ENCODE peak calls at places on chromosomes 5 and 9, in six cellular contexts. Y is GM23248, Q is esophagus squamous epithelium, A is neural progenitor cell, O is upper lobe of right lung, N is right atrium auricular region. X is an unnamed sample.

GRCh38 chr9:121692606-121693505 is 41.4 kb downstream of the DAB2IP start:
- DNase-seq in Y (peak; percentile 53), Q (no peak), A (peak; percentile 79), O (no peak), N (no peak), X (peak; percentile 23)

GRCh38 chr9:122580360-122580759 is 2.8 kb downstream of the OR1L8 start:
- DNase-seq in Y (peak; percentile 85), Q (no peak), A (no peak), O (no peak), N (no peak), X (no peak)

GRCh38 chr5:168946363-168946762 is 354.6 kb downstream of the SLIT3 start:
- DNase-seq in Y (peak; percentile 36), Q (no peak), A (peak; percentile 72), O (no peak), N (no peak), X (peak; percentile 75)

GRCh38 chr9:33817327-33818166 is 587 bp downstream of the UBE2R2 start:
- DNase-seq in Y (peak; percentile 89), Q (no peak), A (peak; percentile 86), O (peak; percentile 83), N (no peak), X (peak; percentile 79)

GRCh38 chr9:138123086-138123485 is 245.5 kb downstream of the CACNA1B start:
- DNase-seq in Y (no peak), Q (no peak), A (no peak), O (no peak), N (no peak), X (no peak)

GRCh38 chr9:37511006-37511714 is 25.4 kb downstream of the POLR1E start:
- DNase-seq in Y (peak; percentile 14), Q (no peak), A (peak; percentile 28), O (peak; percentile 56), N (no peak), X (peak; percentile 16)

GRCh38 chr9:91119147-91119546 is 242.6 kb downstream of the AUH start:
- DNase-seq in Y (peak; percentile 81), Q (no peak), A (no peak), O (no peak), N (no peak), X (no peak)

GRCh38 chr5:89120719-89121118 is 237.7 kb upstream of the MEF2C start:
- DNase-seq in Y (peak; percentile 48), Q (no peak), A (no peak), O (no peak), N (peak; percentile 58), X (no peak)

GRCh38 chr5:178108446-178108845 is 4.9 kb upstream of the N4BP3 start:
- DNase-seq in Y (no peak), Q (no peak), A (no peak), O (no peak), N (no peak), X (no peak)

GRCh38 chr5:88881566-88881965 is 1.4 kb downstream of the MEF2C start:
- DNase-seq in Y (peak; percentile 54), Q (no peak), A (no peak), O (no peak), N (no peak), X (peak; percentile 79)

GRCh38 chr9:129745186-129745585 is 7.7 kb downstream of the PTGES start:
- DNase-seq in Y (no peak), Q (no peak), A (no peak), O (no peak), N (no peak), X (no peak)

GRCh38 chr5:59317023-59317771 is 576.3 kb downstream of the PDE4D start:
- DNase-seq in Y (peak; percentile 10), Q (no peak), A (peak; percentile 40), O (no peak), N (no peak), X (peak; percentile 73)

DNA sequence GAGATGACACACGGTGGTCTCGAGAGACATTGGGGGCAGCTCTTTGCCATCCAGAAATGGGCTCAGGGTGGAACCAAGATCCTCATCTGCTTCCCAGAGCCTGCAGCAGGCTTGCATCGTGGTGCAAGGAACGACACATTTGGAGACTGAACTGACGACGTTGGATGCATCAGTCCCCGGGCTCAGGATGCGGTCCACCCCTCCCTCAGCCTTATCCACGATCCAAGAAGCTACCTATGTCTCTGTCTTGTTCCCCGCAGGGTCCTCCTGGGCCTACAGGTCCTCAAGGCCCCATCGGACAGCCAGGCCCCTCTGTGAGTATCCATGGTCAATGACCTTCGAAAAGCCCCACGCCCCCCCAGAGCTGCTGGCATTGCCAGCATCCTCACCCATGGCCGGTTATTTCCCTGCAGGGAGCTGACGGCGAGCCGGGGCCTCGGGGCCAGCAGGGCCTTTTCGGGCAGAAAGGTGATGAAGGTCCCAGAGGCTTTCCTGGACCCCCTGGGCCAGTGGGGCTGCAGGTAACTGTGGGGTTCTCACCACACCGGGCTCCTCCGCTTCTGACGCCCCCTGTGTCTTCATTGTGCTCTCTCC is 69.4 kb upstream of the FCN2 start:
- DNase-seq in Y (no peak), Q (no peak), A (no peak), O (no peak), N (no peak), X (no peak)
- H3K4me1 ChIP-seq in Y (peaks cover 49% of the 10 kb centered on the region), Q (peaks cover 17% of the 10 kb centered on the region), A (peaks cover 27% of the 10 kb centered on the region), O (no peaks in the 10 kb centered on the region), N (peaks cover 21% of the 10 kb centered on the region), X (no peaks in the 10 kb centered on the region)

DNA sequence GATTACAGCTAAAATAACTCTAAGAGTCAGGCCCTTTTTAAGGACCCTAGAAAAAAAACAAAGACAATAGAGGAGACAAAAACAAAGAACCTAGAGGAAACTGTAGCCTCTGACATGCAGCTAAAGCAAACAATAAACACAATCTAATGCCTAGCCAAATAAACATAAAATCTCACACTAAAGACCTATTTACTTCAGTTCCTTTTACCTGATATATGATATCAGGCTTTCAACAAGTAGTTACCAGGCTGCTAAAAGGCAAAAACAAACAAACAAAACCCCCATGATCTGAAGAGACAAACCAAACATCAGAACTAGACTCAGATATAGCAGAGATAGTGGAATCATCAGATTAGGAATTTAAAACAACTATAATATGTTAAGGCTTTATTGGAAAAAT is 226.5 kb upstream of the POU5F2 start:
- DNase-seq in Y (no peak), Q (no peak), A (no peak), O (no peak), N (no peak), X (no peak)
- H3K27me3 ChIP-seq in Y (no peaks in the 10 kb centered on the region), Q (no peaks in the 10 kb centered on the region), A (no peaks in the 10 kb centered on the region), O (no peaks in the 10 kb centered on the region), N (no peaks in the 10 kb centered on the region), X (no peaks in the 10 kb centered on the region)

DNA sequence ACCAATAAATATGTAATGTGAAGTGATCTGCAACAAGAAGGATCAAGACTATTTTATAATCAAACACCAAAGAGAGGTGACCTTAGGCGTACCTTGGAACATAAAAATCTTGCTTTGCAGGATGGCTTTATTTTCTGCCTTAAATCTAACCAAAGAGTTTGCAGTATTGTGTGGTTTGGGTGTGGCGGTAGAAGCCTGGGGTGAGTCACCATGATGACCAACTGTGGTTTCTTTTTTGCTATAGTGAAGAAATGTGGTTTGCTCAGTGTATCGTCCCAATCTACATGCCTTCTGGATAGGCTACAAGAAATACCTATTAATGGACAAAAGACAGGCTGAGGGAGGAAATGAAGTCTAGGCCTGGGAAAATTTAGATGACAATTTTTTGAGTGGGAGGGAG is 5.1 kb upstream of the CAST start:
- DNase-seq in Y (peak; percentile 97), Q (no peak), A (no peak), O (no peak), N (peak; percentile 77), X (no peak)
- H3K4me3 ChIP-seq in Y (peak overlapping the region; percentile 44), Q (no peak overlapping the region), A (no peak overlapping the region), O (no peak overlapping the region), N (no peak overlapping the region), X (no peak overlapping the region)

GRCh38 chr5:132418876-132419275 is 49.4 kb downstream of the SLC22A5 start:
- DNase-seq in Y (peak; percentile 24), Q (no peak), A (no peak), O (no peak), N (no peak), X (no peak)
- H3K4me1 ChIP-seq in Y (peaks cover 35% of the 10 kb centered on the region), Q (peaks cover 100% of the 10 kb centered on the region), A (peaks cover 12% of the 10 kb centered on the region), O (peaks cover 94% of the 10 kb centered on the region), N (peaks cover 92% of the 10 kb centered on the region), X (peaks cover 17% of the 10 kb centered on the region)

DNA sequence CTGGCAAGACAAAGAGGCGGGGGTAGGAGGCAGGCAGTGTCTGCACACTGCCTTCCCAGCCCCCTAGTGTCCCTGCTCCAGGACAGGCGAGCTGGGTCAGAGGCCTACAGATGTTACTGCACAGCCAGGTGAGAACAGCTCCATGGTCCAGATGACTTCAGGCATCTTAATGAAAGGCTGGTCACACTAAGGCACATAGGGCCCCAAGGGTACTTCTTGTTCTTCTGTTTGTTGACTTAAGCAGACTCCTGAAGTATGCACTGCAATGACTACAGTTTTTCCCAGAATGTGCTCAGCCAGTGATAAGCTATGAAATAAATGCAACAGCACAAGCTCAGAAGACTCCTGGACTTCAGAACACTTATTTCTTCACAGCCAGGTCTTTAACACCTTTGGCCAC is 27.4 kb downstream of the ATPSCKMT start:
- DNase-seq in Y (no peak), Q (no peak), A (no peak), O (no peak), N (no peak), X (no peak)
- H3K27me3 ChIP-seq in Y (no peaks in the 10 kb centered on the region), Q (no peaks in the 10 kb centered on the region), A (no peaks in the 10 kb centered on the region), O (no peaks in the 10 kb centered on the region), N (no peaks in the 10 kb centered on the region), X (no peaks in the 10 kb centered on the region)

GRCh38 chr5:1131726-1132125 is 19.9 kb upstream of the SLC12A7 start:
- DNase-seq in Y (no peak), Q (no peak), A (no peak), O (no peak), N (no peak), X (no peak)

GRCh38 chr5:1132570-1132969 is 20.7 kb upstream of the SLC12A7 start:
- DNase-seq in Y (no peak), Q (no peak), A (no peak), O (no peak), N (no peak), X (no peak)

GRCh38 chr5:1134478-1134877 is 22.6 kb upstream of the SLC12A7 start:
- DNase-seq in Y (no peak), Q (no peak), A (no peak), O (no peak), N (no peak), X (no peak)

GRCh38 chr5:1133108-1133507 is 21.2 kb upstream of the SLC12A7 start:
- DNase-seq in Y (no peak), Q (no peak), A (no peak), O (no peak), N (no peak), X (no peak)

GRCh38 chr5:1133510-1134255 is 21.8 kb upstream of the SLC12A7 start:
- DNase-seq in Y (peak; percentile 20), Q (no peak), A (no peak), O (no peak), N (no peak), X (no peak)
- H3K4me3 ChIP-seq in Y (no peak overlapping the region), Q (no peak overlapping the region), A (no peak overlapping the region), O (no peak overlapping the region), N (no peak overlapping the region), X (no peak overlapping the region)

GRCh38 chr5:151086905-151087360 is 6.1 kb upstream of the TNIP1 start:
- DNase-seq in Y (no peak), Q (no peak), A (no peak), O (peak; percentile 65), N (no peak), X (no peak)
- H3K4me1 ChIP-seq in Y (peaks cover 2% of the 10 kb centered on the region), Q (peaks cover 54% of the 10 kb centered on the region), A (peaks cover 7% of the 10 kb centered on the region), O (peaks cover 54% of the 10 kb centered on the region), N (peaks cover 43% of the 10 kb centered on the region), X (peaks cover 2% of the 10 kb centered on the region)